ENCODE peak calls at places on chromosomes 5 and 9, in seven cellular contexts. C is Peyer's patch, F is body of pancreas, R is transverse colon, B is esophagus squamous epithelium, S is ovary, O is thyroid gland. W is an unnamed sample.

GRCh38 chr9:134647359-134648115 is 5.9 kb downstream of the COL5A1 start:
- DNase-seq in R (no peak), S (no peak), B (no peak), C (no peak), O (no peak), F (no peak), W (no peak)

GRCh38 chr5:129856325-129856724 is 47.9 kb upstream of the CHSY3 start:
- DNase-seq in C (no peak), S (no peak), O (no peak), R (no peak), F (no peak), B (no peak), W (no peak)

GRCh38 chr5:74256947-74257573 is 383.5 kb downstream of the ENC1 start:
- DNase-seq in F (no peak), S (peak), B (no peak), C (no peak), O (no peak), R (no peak), W (no peak)

GRCh38 chr5:36177715-36178556 is 26.0 kb downstream of the SKP2 start:
- DNase-seq in F (peak), C (no peak), R (no peak), S (no peak), B (no peak), O (peak), W (no peak)

GRCh38 chr9:96460877-96461276 is 10.9 kb downstream of the HABP4 start:
- DNase-seq in B (no peak), O (no peak), R (no peak), F (no peak), C (no peak), S (no peak), W (no peak)

GRCh38 chr9:106976772-106977171 is 113.8 kb downstream of the ZNF462 start:
- DNase-seq in B (no peak), R (no peak), F (no peak), S (no peak), O (no peak), C (no peak), W (no peak)

GRCh38 chr9:108273988-108274387 is 581.8 kb downstream of the ACTL7B start:
- DNase-seq in R (no peak), F (no peak), B (no peak), C (no peak), S (no peak), O (no peak), W (no peak)

GRCh38 chr9:77291714-77292113 is 114.4 kb downstream of the VPS13A start:
- DNase-seq in B (no peak), S (no peak), O (no peak), C (no peak), R (no peak), F (no peak), W (no peak)

GRCh38 chr5:137666109-137666850 is 69.6 kb downstream of the KLHL3 start:
- DNase-seq in O (peak), R (no peak), C (no peak), F (peak), B (no peak), S (no peak), W (no peak)

GRCh38 chr5:390571-391491 is 52.1 kb upstream of the EXOC3 start:
- DNase-seq in S (no peak), O (no peak), C (peak), F (no peak), B (no peak), R (no peak), W (no peak)

GRCh38 chr9:131995382-131995781 is 84.3 kb downstream of the MED27 start:
- DNase-seq in S (no peak), C (no peak), B (no peak), F (no peak), O (no peak), R (no peak), W (no peak)

GRCh38 chr9:109331353-109331752 is 10.5 kb upstream of the EPB41L4B start:
- DNase-seq in F (peak), S (peak), B (no peak), C (peak), O (peak), R (peak), W (peak)

GRCh38 chr5:169101966-169102365 is 199.0 kb downstream of the SLIT3 start:
- DNase-seq in R (no peak), S (no peak), C (no peak), O (no peak), B (no peak), F (no peak), W (no peak)

DNA sequence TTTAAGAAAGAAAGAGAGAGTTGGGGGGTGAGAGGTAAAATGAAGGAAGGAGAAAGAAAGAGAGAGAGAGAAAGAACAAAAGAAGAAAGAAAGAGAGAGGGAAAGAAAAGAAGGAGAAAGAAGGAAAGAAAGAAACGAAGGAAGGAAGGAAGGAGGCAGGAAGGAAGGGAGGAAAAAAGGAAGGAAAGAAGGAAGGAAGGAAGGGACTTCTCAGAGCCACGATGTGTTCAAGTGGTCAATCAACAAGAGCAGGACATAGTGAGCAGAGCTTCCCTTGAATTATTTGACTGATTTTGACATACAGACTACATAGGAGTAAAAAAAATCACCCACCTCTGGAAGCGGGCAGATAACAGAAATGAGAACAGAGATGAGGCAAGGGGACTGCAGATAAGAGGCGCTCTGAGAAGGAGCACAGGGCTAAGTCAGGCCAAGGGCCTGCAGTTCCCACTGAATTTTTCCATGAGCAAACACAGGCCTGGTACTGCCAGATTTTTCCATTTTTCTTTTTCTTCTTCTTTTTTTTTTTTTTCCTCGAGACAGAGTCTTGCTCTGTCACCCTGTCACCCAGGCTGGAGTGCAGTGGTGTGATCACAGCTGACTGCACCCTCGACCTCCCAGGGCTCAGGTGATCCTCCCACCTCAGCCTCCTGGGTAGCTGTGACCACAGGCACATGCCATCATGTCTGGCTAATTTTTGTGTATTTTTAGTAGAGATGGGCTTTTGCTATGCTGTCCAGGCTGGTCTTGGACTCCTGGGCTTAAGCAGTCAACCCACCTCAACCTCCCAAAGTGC is 77.7 kb upstream of the IL17B start:
- DNase-seq in F (no peak), O (no peak), B (no peak), S (no peak), C (no peak), R (no peak), W (no peak)
- TF ChIP-seq POLR2A in F (no peak), O (no peak), B (no peak), S (no peak), C (no peak), R (no peak), W (no peak)

DNA sequence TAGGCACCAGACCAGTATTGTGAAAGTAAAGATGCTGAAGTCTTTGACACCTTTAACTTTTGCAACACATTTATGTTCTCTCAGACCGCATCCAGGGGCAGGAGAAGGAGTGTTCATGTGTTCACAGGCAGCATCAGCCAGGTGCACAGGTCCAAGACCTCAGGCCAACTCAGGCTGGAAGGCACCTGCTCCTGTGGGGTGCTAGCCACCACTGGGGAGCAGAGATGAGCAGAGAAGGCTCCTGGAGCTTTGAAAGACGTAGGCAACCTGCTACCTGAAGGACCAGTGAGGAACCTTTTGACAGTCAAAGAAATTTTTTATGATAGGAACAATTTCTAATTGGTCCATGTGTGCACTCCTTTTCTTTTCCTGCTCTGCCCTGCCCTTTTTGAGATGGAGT is 35.6 kb downstream of the DAPK1 start:
- DNase-seq in C (no peak), F (no peak), O (no peak), B (no peak), R (no peak), S (no peak), W (no peak)
- TF ChIP-seq CTCF in C (no peak), F (no peak), O (no peak), B (no peak), R (no peak), S (no peak), W (no peak)

DNA sequence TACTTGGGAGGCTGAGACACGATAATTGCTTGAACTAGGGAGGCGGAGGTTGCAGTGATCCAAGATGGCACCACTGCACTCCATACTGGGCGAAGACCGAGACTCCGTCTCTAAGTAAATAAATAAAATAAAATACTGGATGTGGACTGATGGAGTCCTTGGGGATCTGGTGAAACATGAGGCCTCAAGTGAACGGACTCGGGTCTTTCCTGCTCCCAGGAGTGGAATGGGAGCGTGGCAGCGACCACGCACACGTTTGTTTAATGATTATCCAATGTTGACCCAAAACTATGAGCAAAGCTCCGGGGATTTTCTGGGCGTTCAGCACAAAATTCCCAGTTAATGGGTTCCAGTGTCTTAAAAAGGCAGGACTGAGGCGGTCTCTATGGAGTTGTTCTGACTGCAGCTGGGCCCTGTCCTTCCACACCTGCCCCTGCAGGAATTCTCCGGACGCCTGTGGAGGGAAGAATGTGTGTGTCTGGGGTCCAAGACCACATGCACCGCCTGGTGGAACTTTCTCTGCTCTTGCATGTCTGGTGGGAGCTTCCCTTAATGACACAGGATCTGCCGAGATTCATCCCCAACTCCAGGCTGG is 26.6 kb downstream of the NEK6 start:
- DNase-seq in O (no peak), R (no peak), F (no peak), S (no peak), C (no peak), B (no peak), W (no peak)
- TF ChIP-seq POLR2A in O (no peak), R (no peak), F (no peak), S (no peak), C (no peak), B (no peak), W (no peak)

DNA sequence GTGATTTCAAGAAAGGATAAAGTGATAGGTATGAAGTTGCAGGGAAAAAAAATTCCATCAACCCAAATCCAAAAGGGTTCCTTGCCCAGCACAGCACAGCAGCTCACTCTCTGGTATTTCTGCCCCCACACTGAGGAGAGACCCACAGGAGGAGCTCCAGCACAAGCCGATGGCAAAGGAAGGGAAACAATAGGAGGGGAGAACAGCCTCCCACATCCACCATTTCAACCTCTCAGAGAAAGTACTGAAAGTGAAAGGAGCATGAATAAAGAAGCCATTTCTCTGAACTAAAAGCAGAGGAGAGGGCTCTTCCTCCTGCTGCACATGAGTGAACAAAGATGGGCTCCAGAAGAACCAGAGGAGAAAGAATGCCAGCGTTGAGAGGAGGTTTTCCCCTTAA is 54.9 kb upstream of the ZSWIM6 start:
- DNase-seq in S (no peak), F (no peak), B (no peak), R (no peak), C (no peak), O (no peak), W (no peak)
- TF ChIP-seq CTCF in S (no peak), F (no peak), B (no peak), R (no peak), C (no peak), O (no peak), W (no peak)

DNA sequence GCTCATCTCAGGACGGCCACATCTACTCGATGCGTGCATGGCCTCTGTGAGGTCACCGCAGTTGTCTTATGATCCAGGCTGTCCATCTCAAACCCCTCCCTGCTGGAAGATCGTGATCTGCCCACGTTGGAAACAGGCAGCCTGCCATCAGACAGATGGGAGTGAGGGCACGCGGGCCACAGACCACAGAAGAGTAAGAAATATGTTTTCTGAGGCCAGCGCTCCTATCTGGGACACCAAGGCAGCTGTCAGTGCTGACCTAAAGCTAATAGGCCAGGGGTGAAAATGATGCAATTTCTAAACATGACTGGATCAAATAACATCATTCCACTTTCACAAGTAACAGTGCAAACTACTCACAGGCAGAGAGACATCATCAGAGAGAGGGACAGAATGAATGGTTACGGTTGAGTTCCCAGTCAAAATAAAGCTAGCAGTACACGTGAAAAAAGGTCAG is 57.1 kb upstream of the CER1 start:
- DNase-seq in F (no peak), O (no peak), C (no peak), S (no peak), B (no peak), R (no peak), W (no peak)
- TF ChIP-seq POLR2A in F (no peak), O (no peak), C (no peak), S (no peak), B (no peak), R (no peak), W (no peak)

DNA sequence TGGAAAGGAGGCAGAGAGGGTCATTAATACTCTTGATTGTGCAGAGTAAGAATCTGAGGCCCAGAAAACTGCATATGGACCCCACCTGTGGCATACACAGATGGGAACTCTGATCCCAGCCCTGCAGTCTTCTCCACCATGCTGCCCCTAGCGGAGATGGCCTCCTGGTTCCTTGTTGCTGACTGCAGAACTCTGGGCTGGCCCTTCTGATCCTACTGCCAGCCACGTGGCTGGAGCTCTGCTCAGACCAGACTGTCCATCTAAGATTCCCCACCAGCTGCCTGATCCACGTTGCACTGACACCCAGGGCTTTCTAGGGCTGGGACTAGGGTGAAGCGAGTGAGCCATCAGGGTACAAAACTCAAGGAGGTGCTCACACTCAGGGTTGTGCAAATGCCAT is 245.7 kb upstream of the NR4A3 start:
- DNase-seq in S (no peak), C (no peak), F (no peak), B (no peak), O (no peak), R (no peak), W (no peak)
- TF ChIP-seq CTCF in S (no peak), C (no peak), F (no peak), B (no peak), O (no peak), R (no peak), W (no peak)

GRCh38 chr9:98532147-98532546 is 176.6 kb downstream of the GABBR2 start:
- DNase-seq in R (no peak), B (no peak), F (no peak), O (no peak), C (no peak), S (no peak), W (no peak)
- TF ChIP-seq POLR2A in R (no peak), B (no peak), F (no peak), O (no peak), C (no peak), S (no peak), W (no peak)

W was measured in breast epithelium.